ENCODE peak calls at places on chromosomes 13 and 19, in nine cellular contexts. T is endothelial cell of umbilical vein, K is GM12878, M is neural progenitor cell, W is tibial artery, D is keratinocyte, E is left ventricle myocardium inferior, X is body of pancreas, U is heart right ventricle. I is an unnamed sample.

GRCh38 chr19:10390652-10391286 is 10.4 kb upstream of the TYK2 start:
- DNase-seq in K (no peak), T (peak), U (peak), D (no peak), E (peak), W (peak), X (peak), M (peak), I (no peak)

GRCh38 chr13:28705734-28706133 is 13.0 kb downstream of the SLC46A3 start:
- DNase-seq in K (no peak), D (no peak), T (no peak), M (no peak), U (no peak), E (no peak), W (no peak), X (no peak), I (no peak)

GRCh38 chr13:29464105-29464679 is 131.3 kb downstream of the SLC7A1 start:
- DNase-seq in W (no peak), X (no peak), K (no peak), M (no peak), T (no peak), D (no peak), E (peak), U (no peak), I (no peak)

GRCh38 chr19:2856457-2857055 is 10.6 kb upstream of the ZNF556 start:
- DNase-seq in T (no peak), U (no peak), X (no peak), E (no peak), D (no peak), K (peak), M (no peak), W (no peak), I (no peak)

GRCh38 chr13:56009418-56009817 is 1131.3 kb upstream of the PRR20A start:
- DNase-seq in W (no peak), X (no peak), T (no peak), D (no peak), E (no peak), K (no peak), M (no peak), U (no peak), I (no peak)

GRCh38 chr19:15126511-15126910 is 19.3 kb downstream of the SYDE1 start:
- DNase-seq in U (no peak), M (no peak), K (no peak), W (no peak), D (no peak), T (no peak), E (no peak), X (no peak), I (no peak)

GRCh38 chr19:10543059-10543419 is 665 bp upstream of the ATG4D start:
- DNase-seq in M (peak), X (no peak), W (no peak), T (no peak), D (no peak), K (no peak), E (no peak), U (no peak), I (no peak)

GRCh38 chr19:32843716-32844245 is 25.8 kb downstream of the SLC7A9 start:
- DNase-seq in X (no peak), E (no peak), D (no peak), M (no peak), U (no peak), T (no peak), W (no peak), K (no peak), I (no peak)

GRCh38 chr13:31945202-31945978 is 86.2 kb upstream of the FRY start:
- DNase-seq in K (no peak), E (peak), X (peak), U (peak), W (peak), M (peak), T (no peak), D (peak), I (no peak)

GRCh38 chr13:21006141-21007005 is 55.0 kb downstream of the LATS2 start:
- DNase-seq in M (peak), T (no peak), X (no peak), E (no peak), W (peak), K (no peak), D (no peak), U (no peak), I (peak)

GRCh38 chr13:101465877-101466276 is 13.4 kb downstream of the ITGBL1 start:
- DNase-seq in D (no peak), X (no peak), U (no peak), K (no peak), E (no peak), T (peak), M (no peak), W (no peak), I (no peak)

GRCh38 chr13:75783906-75784485 is 147.9 kb downstream of the LMO7 start:
- DNase-seq in W (no peak), E (no peak), K (no peak), U (no peak), T (no peak), D (no peak), M (no peak), X (no peak), I (no peak)

GRCh38 chr19:53308339-53308811 is 25.2 kb upstream of the ZNF845 start:
- DNase-seq in E (peak), W (no peak), X (no peak), U (peak), D (no peak), T (peak), M (peak), K (no peak), I (no peak)

DNA sequence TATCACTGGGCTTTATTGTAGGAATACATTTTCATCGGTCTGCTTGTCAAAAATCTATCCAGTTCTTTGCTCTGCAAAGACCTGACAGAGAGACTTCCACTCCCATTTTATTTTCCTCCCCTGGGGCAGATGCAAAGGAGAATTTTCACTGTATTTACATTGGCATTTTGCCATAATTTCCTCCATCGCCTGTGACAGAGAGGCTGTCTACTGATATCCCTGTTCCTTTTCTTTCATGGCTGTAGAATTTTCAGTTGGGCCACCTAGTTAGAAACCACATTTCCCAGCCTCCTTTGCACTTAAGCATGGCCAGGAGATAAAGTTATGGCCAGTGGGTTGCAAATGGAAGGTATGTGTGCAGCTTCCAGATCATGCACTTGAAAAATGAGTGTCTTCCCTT is 89.3 kb downstream of the NUFIP1 start:
- DNase-seq in D (no peak), M (no peak), W (no peak), T (no peak), E (no peak), K (no peak), X (no peak), U (no peak), I (no peak)
- H3K27ac ChIP-seq in D (no peak), M (no peak), W (no peak), T (no peak), E (no peak), K (no peak), X (no peak), U (no peak), I (no peak)

DNA sequence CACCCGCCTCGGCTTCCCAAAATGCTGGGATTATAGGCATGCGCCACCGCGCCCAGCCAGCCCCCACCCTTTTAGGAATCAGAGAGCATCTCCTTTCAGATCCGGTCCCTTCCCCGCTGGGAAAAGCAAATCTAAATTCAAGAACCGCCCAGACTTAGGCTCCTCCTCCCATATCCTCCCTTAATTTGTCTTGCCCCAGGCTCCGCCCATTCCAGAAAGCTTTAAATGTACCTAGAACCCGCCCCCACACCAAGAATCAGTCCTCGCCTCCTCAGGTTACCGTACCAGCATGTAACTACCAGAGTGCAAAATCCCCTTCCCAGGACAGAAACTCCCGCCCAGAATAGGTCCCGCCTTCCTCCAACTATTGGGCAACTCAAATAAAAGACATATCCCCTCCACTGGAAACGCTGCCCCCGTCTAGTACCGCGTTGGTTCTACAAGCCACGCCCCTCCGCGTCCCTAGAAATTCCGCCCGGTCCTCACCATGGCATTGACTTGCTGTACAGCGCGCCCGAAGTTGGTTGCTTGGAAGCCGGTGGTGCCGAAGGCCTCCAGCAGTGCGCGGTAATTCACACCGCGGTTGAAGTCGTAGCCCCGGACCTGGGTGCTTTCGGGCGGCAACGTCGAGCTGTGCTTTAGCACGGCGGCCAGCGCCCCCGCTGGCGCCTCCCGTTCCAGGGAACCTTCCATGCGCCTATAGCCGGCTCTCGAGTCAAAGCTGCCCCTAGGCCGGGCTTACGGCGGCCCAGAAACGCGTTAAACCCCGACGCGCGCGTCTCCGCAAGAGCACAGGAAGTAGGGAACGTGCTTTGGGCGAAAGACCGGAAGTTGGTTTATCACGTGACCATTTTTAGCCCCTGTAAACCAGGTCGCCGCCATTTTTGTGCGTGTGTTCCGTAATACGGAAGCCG is at the start of gene DHPS:
- DNase-seq in M (peak), W (peak), T (peak), U (peak), K (peak), E (peak), D (peak), X (peak), I (peak)
- TF ChIP-seq CTCF in M (peak), W (no peak), T (peak), U (no peak), K (no peak), E (no peak), D (peak), X (no peak), I (no peak)

GRCh38 chr13:40269086-40269485 is 397.4 kb downstream of the FOXO1 start:
- DNase-seq in E (peak), T (no peak), K (no peak), W (no peak), M (no peak), U (no peak), X (peak), D (no peak), I (no peak)
- H3K4me3 ChIP-seq in E (no peak), T (no peak), K (no peak), W (no peak), M (no peak), U (no peak), X (no peak), D (no peak), I (no peak)

DNA sequence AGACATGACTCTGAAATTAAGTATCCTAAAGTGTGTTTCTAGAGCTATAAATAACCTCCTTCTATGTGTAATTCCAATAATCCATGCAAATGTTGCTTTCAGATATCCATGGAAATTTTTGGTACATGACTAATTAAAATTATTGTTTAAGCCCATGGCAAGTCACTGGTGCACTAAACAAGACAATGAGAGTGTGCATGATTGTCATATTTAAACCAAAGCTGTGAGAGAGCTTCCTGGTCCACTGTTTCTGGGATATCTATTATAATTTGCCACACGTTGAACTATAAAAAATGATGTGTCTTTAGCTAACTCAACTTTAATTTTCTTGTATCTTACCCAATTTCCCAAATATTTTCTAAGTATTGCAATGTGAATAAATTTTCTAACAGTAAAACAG is 55.6 kb upstream of the NBEA start:
- DNase-seq in K (no peak), D (no peak), W (no peak), E (no peak), M (no peak), U (no peak), T (peak), X (no peak), I (no peak)
- H3K27ac ChIP-seq in K (no peak), D (no peak), W (no peak), E (peak), M (no peak), U (no peak), T (no peak), X (no peak), I (no peak)

DNA sequence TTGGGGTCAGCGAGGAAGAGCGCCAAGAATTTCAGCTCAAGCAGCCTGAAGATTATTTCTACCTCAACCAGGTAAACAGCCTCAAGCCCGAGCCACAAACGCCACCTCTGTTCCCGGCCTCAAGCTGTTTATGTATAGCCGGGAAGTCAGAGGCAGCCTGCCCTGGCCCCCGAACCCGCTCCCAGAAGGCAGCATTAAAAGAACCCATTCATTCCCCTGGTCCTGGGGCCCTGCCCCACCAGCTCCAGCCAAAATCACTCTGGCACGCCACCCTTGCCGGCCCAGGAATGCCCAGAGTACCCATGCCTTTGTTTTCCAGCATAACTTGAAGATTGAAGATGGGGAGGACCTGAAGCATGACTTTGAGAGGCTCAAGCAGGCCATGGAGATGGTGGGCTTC is 61.2 kb upstream of the USE1 start:
- DNase-seq in K (no peak), U (no peak), M (no peak), X (no peak), T (no peak), W (no peak), E (no peak), D (no peak), I (no peak)
- TF ChIP-seq CTCF in K (no peak), U (no peak), M (no peak), X (no peak), T (no peak), W (no peak), E (no peak), D (no peak), I (no peak)

GRCh38 chr13:48094781-48095502 is at the start of gene MED4:
- DNase-seq in D (peak), M (peak), X (peak), K (peak), U (peak), E (peak), T (peak), W (peak), I (peak)
- H3K4me3 ChIP-seq in D (peak), M (peak), X (peak), K (peak), U (peak), E (peak), T (peak), W (peak), I (peak)

I was measured in coronary artery.